ENCODE peak calls at places on chromosomes 6 and 20, in five cellular contexts. B, A, N, I and Y are unnamed samples.

GRCh38 chr6:94769197-94769596 is 808.1 kb upstream of the MANEA start:
- DNase-seq in B (no peak), A (no peak), N (peak; percentile 2), I (no peak), Y (no peak)

GRCh38 chr6:47915017-47915416 is 133.2 kb downstream of the OPN5 start:
- DNase-seq in B (no peak), A (no peak), N (no peak), I (no peak), Y (no peak)

GRCh38 chr6:160398674-160399271 is 50.6 kb downstream of the SLC22A3 start:
- DNase-seq in B (no peak), A (no peak), N (no peak), I (no peak), Y (no peak)

GRCh38 chr6:41257369-41258195 is 28.9 kb downstream of the TREM1 start:
- DNase-seq in B (peak; percentile 62), A (peak; percentile 24), N (no peak), I (no peak), Y (no peak)

GRCh38 chr6:6654599-6655575 is 66.4 kb downstream of the LY86 start:
- DNase-seq in B (peak; percentile 49), A (no peak), N (no peak), I (no peak), Y (no peak)

GRCh38 chr6:13800615-13801014 is 13.7 kb downstream of the MCUR1 start:
- DNase-seq in B (no peak), A (no peak), N (no peak), I (no peak), Y (no peak)

GRCh38 chr20:23235173-23236027 is 115.2 kb upstream of the NXT1 start:
- DNase-seq in B (no peak), A (peak; percentile 54), N (peak; percentile 39), I (peak; percentile 74), Y (no peak)

GRCh38 chr6:3561745-3562144 is 104.9 kb upstream of the SLC22A23 start:
- DNase-seq in B (no peak), A (no peak), N (no peak), I (peak; percentile 39), Y (peak; percentile 34)

GRCh38 chr20:62400021-62400420 is 7.1 kb downstream of the CABLES2 start:
- DNase-seq in B (no peak), A (no peak), N (no peak), I (no peak), Y (no peak)

GRCh38 chr6:34152042-34152524 is 6.2 kb upstream of the GRM4 start:
- DNase-seq in B (no peak), A (no peak), N (no peak), I (no peak), Y (no peak)

DNA sequence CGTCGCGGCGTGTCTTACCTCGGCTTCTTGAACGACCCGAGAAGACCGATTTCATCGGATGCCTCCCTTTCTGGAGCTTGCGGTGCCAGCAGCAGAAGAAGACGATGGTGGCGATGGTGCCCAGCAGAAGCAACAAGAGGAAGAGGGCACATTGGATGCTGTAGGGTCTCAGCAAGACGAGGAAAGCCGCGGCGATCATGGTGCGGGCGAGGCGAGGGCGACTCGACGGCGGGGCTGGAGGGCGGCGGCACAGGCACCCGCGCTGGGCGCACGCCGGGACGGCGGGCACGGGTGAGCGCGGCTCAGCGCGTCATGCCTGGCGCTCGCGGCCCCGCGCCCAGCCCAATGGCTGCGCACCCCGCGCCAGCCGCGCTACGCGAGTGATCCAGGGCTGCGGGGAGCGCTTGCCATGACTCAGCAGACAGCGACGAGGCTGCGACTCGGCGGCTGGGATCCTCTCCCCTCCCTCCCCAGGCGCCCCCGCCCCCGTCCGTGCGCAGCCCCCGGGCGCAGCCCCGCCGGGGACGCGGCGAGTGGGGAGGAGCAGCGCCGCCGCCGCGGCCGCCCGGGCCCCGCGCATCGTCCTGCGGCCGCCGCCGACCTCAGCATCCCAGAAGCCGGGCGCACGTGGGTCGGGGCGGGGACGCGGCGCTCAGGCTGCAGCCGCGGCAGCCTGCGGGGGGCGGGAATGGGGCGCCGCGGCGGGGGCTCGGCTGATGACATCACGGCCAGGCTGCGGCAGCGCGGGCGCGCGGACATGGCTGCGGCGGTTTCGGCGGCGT is at the start of gene BEND6:
- DNase-seq in B (peak; percentile 64), A (peak; percentile 38), N (peak; percentile 17), I (peak; percentile 62), Y (peak; percentile 42)
- H3K4me3 ChIP-seq in B (peak within 1 kb of the TSS; percentile 52), A (peak within 1 kb of the TSS; percentile 51), N (peak within 1 kb of the TSS; percentile 69), I (peak within 1 kb of the TSS; percentile 40), Y (peak within 1 kb of the TSS; percentile 56)

DNA sequence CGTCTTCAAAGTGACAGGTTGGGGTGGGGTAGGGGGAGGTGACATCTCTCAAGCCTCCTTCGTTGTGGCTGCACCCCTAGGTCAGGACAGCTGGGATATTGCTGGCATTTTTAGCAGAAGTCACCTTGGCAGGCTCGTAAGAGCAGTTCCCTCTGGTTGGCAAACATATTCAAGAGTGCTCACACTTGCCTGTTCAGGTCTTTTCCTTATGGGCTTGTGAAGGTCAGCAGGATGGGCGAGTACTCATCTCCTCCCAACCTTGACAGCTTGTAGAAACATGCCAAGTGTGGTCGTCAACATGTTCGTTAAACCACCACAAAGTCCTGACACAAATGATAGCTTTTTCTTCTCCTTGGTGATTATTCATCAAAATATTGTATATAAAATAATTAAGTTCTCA is 113.6 kb downstream of the HDGFL1 start:
- DNase-seq in B (no peak), A (no peak), N (no peak), I (no peak), Y (no peak)
- H3K9me3 ChIP-seq in B (no peaks in the 10 kb centered on the region), A (no peaks in the 10 kb centered on the region), N (no peaks in the 10 kb centered on the region), I (no peaks in the 10 kb centered on the region), Y (no peaks in the 10 kb centered on the region)

GRCh38 chr6:28709478-28710349 is 184.0 kb downstream of the GPX5 start:
- DNase-seq in B (no peak), A (no peak), N (no peak), I (no peak), Y (no peak)
- H3K4me3 ChIP-seq in B (peak overlapping the region; percentile 1), A (no peak overlapping the region), N (peak overlapping the region; percentile 100), I (peak overlapping the region; percentile 30), Y (no peak overlapping the region)

DNA sequence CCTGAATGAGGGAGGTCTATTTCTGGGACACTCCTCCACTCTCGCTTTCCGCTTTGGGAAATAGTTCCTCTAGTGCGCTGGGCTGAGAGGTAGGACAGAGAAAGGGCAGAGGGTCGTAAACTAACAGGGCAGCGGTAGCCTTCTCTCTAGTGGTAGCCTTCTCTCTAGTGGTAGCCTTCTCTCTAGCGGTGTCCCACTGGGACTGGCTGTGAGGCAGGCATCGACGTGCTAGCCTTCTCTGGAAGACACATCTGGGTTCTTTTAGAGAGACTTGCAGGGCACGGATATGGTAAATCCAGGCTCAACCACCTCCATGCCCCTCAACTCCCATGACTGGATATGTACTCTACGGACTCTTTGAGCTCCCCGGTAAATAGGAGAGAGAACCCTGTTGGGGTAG is 74.7 kb upstream of the SLC22A16 start:
- DNase-seq in B (no peak), A (no peak), N (no peak), I (no peak), Y (no peak)
- H3K9me3 ChIP-seq in B (no peaks in the 10 kb centered on the region), A (no peaks in the 10 kb centered on the region), N (no peaks in the 10 kb centered on the region), I (no peaks in the 10 kb centered on the region), Y (no peaks in the 10 kb centered on the region)

DNA sequence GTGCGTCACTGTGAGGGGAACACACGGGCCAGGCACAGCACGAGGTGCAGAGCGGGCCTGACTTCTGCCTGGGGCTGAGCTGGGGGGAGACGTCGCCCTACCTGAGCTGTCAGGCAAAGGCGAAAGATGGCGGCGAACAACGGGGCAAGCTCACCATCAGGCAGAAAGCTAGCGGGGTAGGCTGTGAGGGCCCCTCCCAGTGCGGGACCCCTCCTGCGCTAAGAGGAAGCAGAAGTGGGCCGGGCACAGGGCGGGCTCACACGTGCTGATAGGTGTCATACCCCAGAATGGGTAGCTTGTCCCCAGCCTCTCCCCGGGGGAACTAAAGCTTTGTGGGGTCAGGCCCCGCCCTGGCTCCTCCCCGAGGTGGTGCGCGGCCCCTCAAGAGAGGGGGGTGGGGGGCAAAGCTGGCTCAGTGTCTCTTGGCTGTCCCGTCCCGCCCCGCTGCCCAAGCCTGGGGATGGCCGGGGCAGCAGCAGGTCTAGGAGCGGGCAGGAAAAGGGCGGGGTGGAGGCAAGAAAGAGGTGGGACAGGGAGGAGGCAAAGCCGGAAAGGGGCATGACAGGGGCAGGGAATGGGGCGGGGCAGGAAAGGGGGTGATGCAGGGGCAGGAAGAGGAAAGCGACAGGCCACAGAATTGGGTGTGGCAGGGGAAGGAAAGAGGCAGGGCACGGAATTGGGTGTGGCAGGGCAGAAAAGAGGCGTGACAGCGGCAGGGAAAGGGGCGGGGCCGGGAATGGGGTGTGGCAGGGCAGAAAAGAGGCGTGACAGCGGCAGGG is 14.7 kb downstream of the UCKL1 start:
- DNase-seq in B (peak; percentile 44), A (peak; percentile 63), N (peak; percentile 96), I (peak; percentile 32), Y (peak; percentile 69)
- H3K4me3 ChIP-seq in B (no peak overlapping the region), A (no peak overlapping the region), N (peak overlapping the region; percentile 44), I (no peak overlapping the region), Y (no peak overlapping the region)

DNA sequence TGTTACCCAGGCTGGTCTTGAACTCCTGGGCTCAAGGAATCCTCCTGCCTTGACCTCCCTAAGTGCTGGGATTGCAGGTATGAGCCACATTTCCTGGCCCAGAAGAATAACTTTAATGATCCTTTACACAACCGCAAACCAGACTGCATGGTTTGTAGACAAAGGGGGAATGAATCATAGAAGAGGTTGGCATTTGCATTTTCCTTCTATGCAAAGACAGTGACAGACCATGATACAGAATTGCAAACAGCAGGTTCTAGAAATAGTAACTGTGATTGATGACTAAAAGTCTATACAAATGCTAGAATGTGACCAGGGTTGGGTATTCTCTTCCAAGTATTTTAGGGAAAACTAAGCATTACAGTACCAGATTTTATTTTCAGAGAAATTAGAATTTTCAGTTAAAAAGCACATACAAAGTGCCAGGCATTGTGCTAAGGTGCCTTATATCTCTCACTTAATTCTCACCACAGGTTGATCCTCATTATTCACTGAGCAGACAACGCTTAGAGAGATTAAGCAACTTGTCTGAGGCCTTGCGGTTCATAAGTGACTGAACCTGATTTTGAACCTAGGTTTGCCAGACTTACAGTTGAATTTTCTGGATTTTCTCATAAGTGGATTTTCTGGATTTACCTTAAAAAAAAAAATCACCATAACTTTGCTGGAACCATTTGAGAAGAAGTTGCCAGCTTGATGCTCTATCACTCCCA is 146.6 kb downstream of the ZFAND3 start:
- DNase-seq in B (no peak), A (no peak), N (no peak), I (no peak), Y (no peak)
- H3K9me3 ChIP-seq in B (no peaks in the 10 kb centered on the region), A (no peaks in the 10 kb centered on the region), N (no peaks in the 10 kb centered on the region), I (no peaks in the 10 kb centered on the region), Y (no peaks in the 10 kb centered on the region)

GRCh38 chr6:79425589-79426311 is 111.5 kb downstream of the LCA5 start:
- DNase-seq in B (no peak), A (no peak), N (no peak), I (no peak), Y (no peak)

GRCh38 chr6:79430913-79431312 is 106.3 kb downstream of the LCA5 start:
- DNase-seq in B (no peak), A (no peak), N (no peak), I (no peak), Y (no peak)

GRCh38 chr6:79426625-79427278 is 110.5 kb downstream of the LCA5 start:
- DNase-seq in B (no peak), A (no peak), N (no peak), I (no peak), Y (no peak)

GRCh38 chr6:79431469-79431868 is 105.8 kb downstream of the LCA5 start:
- DNase-seq in B (no peak), A (no peak), N (no peak), I (peak; percentile 13), Y (peak; percentile 61)

GRCh38 chr6:79427721-79428120 is 109.5 kb downstream of the LCA5 start:
- DNase-seq in B (no peak), A (no peak), N (no peak), I (no peak), Y (no peak)
- H3K4me3 ChIP-seq in B (no peak overlapping the region), A (no peak overlapping the region), N (no peak overlapping the region), I (no peak overlapping the region), Y (no peak overlapping the region)

GRCh38 chr20:55918471-55918870 is 86.8 kb downstream of the CBLN4 start:
- DNase-seq in B (no peak), A (no peak), N (no peak), I (no peak), Y (no peak)
- H3K9me3 ChIP-seq in B (no peaks in the 10 kb centered on the region), A (no peaks in the 10 kb centered on the region), N (peaks cover 59% of the 10 kb centered on the region), I (no peaks in the 10 kb centered on the region), Y (peaks cover 20% of the 10 kb centered on the region)